ENCODE peak calls at places on chromosome 22, in seven cellular contexts. One of them, this sample, is unnamed.
A peak's percentile ranks its signal among the peaks of the same experiment; 100 is the strongest.

GRCh38 chr22:44381761-44382454 is 69.2 kb upstream of the SHISAL1 start:
- DNase-seq in body of pancreas: no peak
- DNase-seq in K562: no peak
- DNase-seq in fibroblast of lung: no peak
- DNase-seq in mesenchymal stem cell: no peak
- DNase-seq in colonic mucosa: no peak
- DNase-seq in testis: peak; percentile 47
- DNase-seq in this sample: no peak

GRCh38 chr22:33906475-33906874 is 13.8 kb downstream of the LARGE1 start:
- DNase-seq in body of pancreas: no peak
- DNase-seq in K562: no peak
- DNase-seq in fibroblast of lung: no peak
- DNase-seq in mesenchymal stem cell: no peak
- DNase-seq in colonic mucosa: no peak
- DNase-seq in testis: no peak
- DNase-seq in this sample: no peak

GRCh38 chr22:24146791-24147353 is 34.4 kb upstream of the SUSD2 start:
- DNase-seq in body of pancreas: peak; percentile 30
- DNase-seq in K562: no peak
- DNase-seq in fibroblast of lung: peak; percentile 93
- DNase-seq in mesenchymal stem cell: peak; percentile 94
- DNase-seq in colonic mucosa: peak; percentile 45
- DNase-seq in testis: peak; percentile 56
- DNase-seq in this sample: no peak

GRCh38 chr22:42299586-42300285 is 29.3 kb upstream of the TCF20 start:
- DNase-seq in body of pancreas: no peak
- DNase-seq in K562: peak; percentile 56
- DNase-seq in fibroblast of lung: no peak
- DNase-seq in mesenchymal stem cell: no peak
- DNase-seq in colonic mucosa: no peak
- DNase-seq in testis: peak; percentile 21
- DNase-seq in this sample: no peak

GRCh38 chr22:23243006-23243573 is 62.8 kb downstream of the BCR start:
- DNase-seq in body of pancreas: no peak
- DNase-seq in K562: peak; percentile 64
- DNase-seq in fibroblast of lung: no peak
- DNase-seq in mesenchymal stem cell: no peak
- DNase-seq in colonic mucosa: no peak
- DNase-seq in testis: no peak
- DNase-seq in this sample: no peak

GRCh38 chr22:17540481-17540880 is 22.8 kb upstream of the SLC25A18 start:
- DNase-seq in body of pancreas: no peak
- DNase-seq in K562: peak; percentile 69
- DNase-seq in fibroblast of lung: no peak
- DNase-seq in mesenchymal stem cell: no peak
- DNase-seq in colonic mucosa: no peak
- DNase-seq in testis: no peak
- DNase-seq in this sample: no peak

GRCh38 chr22:48320048-48320655 is 1507.5 kb downstream of the BRD1 start:
- DNase-seq in body of pancreas: no peak
- DNase-seq in K562: no peak
- DNase-seq in fibroblast of lung: no peak
- DNase-seq in mesenchymal stem cell: no peak
- DNase-seq in colonic mucosa: no peak
- DNase-seq in testis: no peak
- DNase-seq in this sample: no peak

GRCh38 chr22:28005513-28005912 is 86.5 kb upstream of the PITPNB start:
- DNase-seq in body of pancreas: no peak
- DNase-seq in K562: no peak
- DNase-seq in fibroblast of lung: no peak
- DNase-seq in mesenchymal stem cell: no peak
- DNase-seq in colonic mucosa: no peak
- DNase-seq in testis: no peak
- DNase-seq in this sample: no peak

GRCh38 chr22:44328762-44329161 is 16.0 kb upstream of the SHISAL1 start:
- DNase-seq in body of pancreas: no peak
- DNase-seq in K562: no peak
- DNase-seq in fibroblast of lung: no peak
- DNase-seq in mesenchymal stem cell: no peak
- DNase-seq in colonic mucosa: no peak
- DNase-seq in testis: no peak
- DNase-seq in this sample: no peak

GRCh38 chr22:42283288-42284229 is 13.1 kb upstream of the TCF20 start:
- DNase-seq in body of pancreas: no peak
- DNase-seq in K562: peak; percentile 15
- DNase-seq in fibroblast of lung: no peak
- DNase-seq in mesenchymal stem cell: peak; percentile 21
- DNase-seq in colonic mucosa: no peak
- DNase-seq in testis: no peak
- DNase-seq in this sample: no peak

GRCh38 chr22:44442856-44443595 is 55.0 kb downstream of the RTL6 start:
- DNase-seq in body of pancreas: no peak
- DNase-seq in K562: no peak
- DNase-seq in fibroblast of lung: no peak
- DNase-seq in mesenchymal stem cell: no peak
- DNase-seq in colonic mucosa: no peak
- DNase-seq in testis: no peak
- DNase-seq in this sample: no peak

GRCh38 chr22:23651676-23652075 is 19.6 kb upstream of the DRICH1 start:
- DNase-seq in body of pancreas: no peak
- DNase-seq in K562: no peak
- DNase-seq in fibroblast of lung: no peak
- DNase-seq in mesenchymal stem cell: no peak
- DNase-seq in colonic mucosa: no peak
- DNase-seq in testis: no peak
- DNase-seq in this sample: no peak

GRCh38 chr22:24848559-24849168 is 42.7 kb downstream of the SGSM1 start:
- DNase-seq in body of pancreas: no peak
- DNase-seq in K562: no peak
- DNase-seq in fibroblast of lung: no peak
- DNase-seq in mesenchymal stem cell: no peak
- DNase-seq in colonic mucosa: no peak
- DNase-seq in testis: no peak
- DNase-seq in this sample: no peak

GRCh38 chr22:49554741-49555140 is 272.9 kb downstream of the BRD1 start:
- DNase-seq in body of pancreas: no peak
- DNase-seq in K562: no peak
- DNase-seq in fibroblast of lung: no peak
- DNase-seq in mesenchymal stem cell: no peak
- DNase-seq in colonic mucosa: no peak
- DNase-seq in testis: no peak
- DNase-seq in this sample: no peak

GRCh38 chr22:35561796-35562526 is 21.3 kb downstream of the RASD2 start:
- DNase-seq in body of pancreas: no peak
- DNase-seq in K562: peak; percentile 48
- DNase-seq in fibroblast of lung: peak; percentile 47
- DNase-seq in mesenchymal stem cell: peak; percentile 81
- DNase-seq in colonic mucosa: no peak
- DNase-seq in testis: no peak
- DNase-seq in this sample: peak; percentile 41

GRCh38 chr22:49259870-49260615 is 567.6 kb downstream of the BRD1 start:
- DNase-seq in body of pancreas: no peak
- DNase-seq in K562: no peak
- DNase-seq in fibroblast of lung: no peak
- DNase-seq in mesenchymal stem cell: no peak
- DNase-seq in colonic mucosa: no peak
- DNase-seq in testis: no peak
- DNase-seq in this sample: no peak

GRCh38 chr22:47822459-47822858 is 1060.0 kb downstream of the TBC1D22A start:
- DNase-seq in body of pancreas: no peak
- DNase-seq in K562: no peak
- DNase-seq in fibroblast of lung: no peak
- DNase-seq in mesenchymal stem cell: no peak
- DNase-seq in colonic mucosa: no peak
- DNase-seq in testis: no peak
- DNase-seq in this sample: no peak

GRCh38 chr22:30325724-30326703 is 727 bp downstream of the TBC1D10A start:
- DNase-seq in body of pancreas: peak; percentile 45
- DNase-seq in K562: peak; percentile 80
- DNase-seq in fibroblast of lung: no peak
- DNase-seq in mesenchymal stem cell: peak; percentile 47
- DNase-seq in colonic mucosa: peak; percentile 58
- DNase-seq in testis: peak; percentile 58
- DNase-seq in this sample: no peak

GRCh38 chr22:32746715-32747114 is 54.8 kb upstream of the TIMP3 start:
- DNase-seq in body of pancreas: no peak
- DNase-seq in K562: no peak
- DNase-seq in fibroblast of lung: no peak
- DNase-seq in mesenchymal stem cell: no peak
- DNase-seq in colonic mucosa: no peak
- DNase-seq in testis: peak; percentile 55
- DNase-seq in this sample: no peak

GRCh38 chr22:23696326-23696851 is 5.6 kb downstream of the RGL4 start:
- DNase-seq in body of pancreas: no peak
- DNase-seq in K562: no peak
- DNase-seq in fibroblast of lung: no peak
- DNase-seq in mesenchymal stem cell: no peak
- DNase-seq in colonic mucosa: no peak
- DNase-seq in testis: no peak
- DNase-seq in this sample: no peak

GRCh38 chr22:19291218-19291579 is 320 bp downstream of the CLTCL1 start:
- DNase-seq in body of pancreas: peak; percentile 46
- DNase-seq in K562: peak; percentile 88
- DNase-seq in fibroblast of lung: no peak
- DNase-seq in mesenchymal stem cell: no peak
- DNase-seq in colonic mucosa: peak; percentile 28
- DNase-seq in testis: peak; percentile 26
- DNase-seq in this sample: no peak

GRCh38 chr22:43811777-43812148 is 342 bp downstream of the EFCAB6 start:
- DNase-seq in body of pancreas: no peak
- DNase-seq in K562: no peak
- DNase-seq in fibroblast of lung: peak; percentile 56
- DNase-seq in mesenchymal stem cell: peak; percentile 74
- DNase-seq in colonic mucosa: no peak
- DNase-seq in testis: no peak
- DNase-seq in this sample: peak; percentile 22

GRCh38 chr22:49302530-49302929 is 525.1 kb downstream of the BRD1 start:
- DNase-seq in body of pancreas: peak; percentile 4
- DNase-seq in K562: no peak
- DNase-seq in fibroblast of lung: no peak
- DNase-seq in mesenchymal stem cell: no peak
- DNase-seq in colonic mucosa: no peak
- DNase-seq in testis: peak; percentile 10
- DNase-seq in this sample: no peak

GRCh38 chr22:40552070-40552469 is 84.4 kb downstream of the MRTFA start:
- DNase-seq in body of pancreas: no peak
- DNase-seq in K562: peak; percentile 90
- DNase-seq in fibroblast of lung: no peak
- DNase-seq in mesenchymal stem cell: no peak
- DNase-seq in colonic mucosa: no peak
- DNase-seq in testis: peak; percentile 30
- DNase-seq in this sample: no peak

GRCh38 chr22:27866136-27867091 is 52.6 kb downstream of the PITPNB start:
- DNase-seq in body of pancreas: no peak
- DNase-seq in K562: no peak
- DNase-seq in fibroblast of lung: peak; percentile 97
- DNase-seq in mesenchymal stem cell: peak; percentile 87
- DNase-seq in colonic mucosa: no peak
- DNase-seq in testis: peak; percentile 74
- DNase-seq in this sample: peak; percentile 82

GRCh38 chr22:19779685-19780268 is 19.2 kb downstream of the TBX1 start:
- DNase-seq in body of pancreas: no peak
- DNase-seq in K562: peak; percentile 63
- DNase-seq in fibroblast of lung: no peak
- DNase-seq in mesenchymal stem cell: no peak
- DNase-seq in colonic mucosa: no peak
- DNase-seq in testis: no peak
- DNase-seq in this sample: no peak

GRCh38 chr22:22210889-22211833 is 33.4 kb upstream of the VPREB1 start:
- DNase-seq in body of pancreas: no peak
- DNase-seq in K562: no peak
- DNase-seq in fibroblast of lung: no peak
- DNase-seq in mesenchymal stem cell: no peak
- DNase-seq in colonic mucosa: no peak
- DNase-seq in testis: no peak
- DNase-seq in this sample: no peak
- H3K27me3 ChIP-seq in body of pancreas: no peaks in the 10 kb centered on the region
- H3K27me3 ChIP-seq in K562: peaks cover 47% of the 10 kb centered on the region
- H3K27me3 ChIP-seq in fibroblast of lung: peaks cover 2% of the 10 kb centered on the region
- H3K27me3 ChIP-seq in mesenchymal stem cell: peaks cover 21% of the 10 kb centered on the region
- H3K27me3 ChIP-seq in colonic mucosa: no peaks in the 10 kb centered on the region
- H3K27me3 ChIP-seq in testis: no peaks in the 10 kb centered on the region
- H3K27me3 ChIP-seq in this sample: no peaks in the 10 kb centered on the region

GRCh38 chr22:37310075-37310606 is 27.8 kb downstream of the CYTH4 start:
- DNase-seq in body of pancreas: no peak
- DNase-seq in K562: peak; percentile 30
- DNase-seq in fibroblast of lung: no peak
- DNase-seq in mesenchymal stem cell: no peak
- DNase-seq in colonic mucosa: no peak
- DNase-seq in testis: no peak
- DNase-seq in this sample: no peak
- H3K4me1 ChIP-seq in body of pancreas: peaks cover 16% of the 10 kb centered on the region
- H3K4me1 ChIP-seq in K562: peaks cover 24% of the 10 kb centered on the region
- H3K4me1 ChIP-seq in fibroblast of lung: peaks cover 28% of the 10 kb centered on the region
- H3K4me1 ChIP-seq in mesenchymal stem cell: peaks cover 63% of the 10 kb centered on the region
- H3K4me1 ChIP-seq in colonic mucosa: no peaks in the 10 kb centered on the region
- H3K4me1 ChIP-seq in testis: peaks cover 15% of the 10 kb centered on the region
- H3K4me1 ChIP-seq in this sample: peaks cover 19% of the 10 kb centered on the region

GRCh38 chr22:37505989-37506388 is 13.2 kb downstream of the CARD10 start:
- DNase-seq in body of pancreas: no peak
- DNase-seq in K562: no peak
- DNase-seq in fibroblast of lung: no peak
- DNase-seq in mesenchymal stem cell: no peak
- DNase-seq in colonic mucosa: no peak
- DNase-seq in testis: no peak
- DNase-seq in this sample: no peak
- H3K27me3 ChIP-seq in body of pancreas: no peaks in the 10 kb centered on the region
- H3K27me3 ChIP-seq in K562: no peaks in the 10 kb centered on the region
- H3K27me3 ChIP-seq in fibroblast of lung: no peaks in the 10 kb centered on the region
- H3K27me3 ChIP-seq in mesenchymal stem cell: no peaks in the 10 kb centered on the region
- H3K27me3 ChIP-seq in colonic mucosa: no peaks in the 10 kb centered on the region
- H3K27me3 ChIP-seq in testis: no peaks in the 10 kb centered on the region
- H3K27me3 ChIP-seq in this sample: no peaks in the 10 kb centered on the region

GRCh38 chr22:39429916-39430575 is 26.8 kb upstream of the MGAT3 start:
- DNase-seq in body of pancreas: no peak
- DNase-seq in K562: no peak
- DNase-seq in fibroblast of lung: no peak
- DNase-seq in mesenchymal stem cell: no peak
- DNase-seq in colonic mucosa: no peak
- DNase-seq in testis: no peak
- DNase-seq in this sample: no peak

GRCh38 chr22:39431821-39432251 is 25.0 kb upstream of the MGAT3 start:
- DNase-seq in body of pancreas: no peak
- DNase-seq in K562: no peak
- DNase-seq in fibroblast of lung: peak; percentile 24
- DNase-seq in mesenchymal stem cell: peak; percentile 26
- DNase-seq in colonic mucosa: no peak
- DNase-seq in testis: no peak
- DNase-seq in this sample: no peak

GRCh38 chr22:39432361-39432811 is 24.4 kb upstream of the MGAT3 start:
- DNase-seq in body of pancreas: no peak
- DNase-seq in K562: no peak
- DNase-seq in fibroblast of lung: no peak
- DNase-seq in mesenchymal stem cell: no peak
- DNase-seq in colonic mucosa: no peak
- DNase-seq in testis: no peak
- DNase-seq in this sample: no peak

GRCh38 chr22:39430576-39431150 is 26.1 kb upstream of the MGAT3 start:
- DNase-seq in body of pancreas: no peak
- DNase-seq in K562: no peak
- DNase-seq in fibroblast of lung: no peak
- DNase-seq in mesenchymal stem cell: no peak
- DNase-seq in colonic mucosa: no peak
- DNase-seq in testis: no peak
- DNase-seq in this sample: no peak

GRCh38 chr22:39431216-39431801 is 25.5 kb upstream of the MGAT3 start:
- DNase-seq in body of pancreas: no peak
- DNase-seq in K562: no peak
- DNase-seq in fibroblast of lung: no peak
- DNase-seq in mesenchymal stem cell: no peak
- DNase-seq in colonic mucosa: no peak
- DNase-seq in testis: no peak
- DNase-seq in this sample: no peak
- H3K4me1 ChIP-seq in body of pancreas: no peaks in the 10 kb centered on the region
- H3K4me1 ChIP-seq in K562: peaks cover 33% of the 10 kb centered on the region
- H3K4me1 ChIP-seq in fibroblast of lung: peaks cover 10% of the 10 kb centered on the region
- H3K4me1 ChIP-seq in mesenchymal stem cell: peaks cover 32% of the 10 kb centered on the region
- H3K4me1 ChIP-seq in colonic mucosa: no peaks in the 10 kb centered on the region
- H3K4me1 ChIP-seq in testis: peaks cover 11% of the 10 kb centered on the region
- H3K4me1 ChIP-seq in this sample: peaks cover 7% of the 10 kb centered on the region

This sample was measured in foreskin keratinocyte.